ENCODE peak calls at places on chromosomes 13 and 19, in nine cellular contexts. U is sigmoid colon, S is ovary, L is left lung, B is cardiac fibroblast, N is lower lobe of right lung, Z is AG10803, J is esophagus muscularis mucosa, M is WERI-Rb-1. R is an unnamed sample.

GRCh38 chr19:45078390-45079062 is 534 bp upstream of the GEMIN7 start:
- DNase-seq in U (no peak), L (no peak), Z (no peak), M (no peak), S (no peak), J (no peak), B (no peak), N (no peak), R (no peak)

GRCh38 chr19:33906578-33907335 is 110.1 kb downstream of the KCTD15 start:
- DNase-seq in N (peak; percentile 49), J (no peak), M (no peak), Z (peak; percentile 5), B (peak; percentile 15), U (no peak), L (no peak), S (peak; percentile 17), R (peak; percentile 8)

GRCh38 chr19:46118136-46118535 is 6.4 kb downstream of the IGFL3 start:
- DNase-seq in Z (no peak), L (no peak), S (no peak), J (no peak), U (no peak), N (no peak), M (no peak), B (no peak), R (no peak)

GRCh38 chr13:51360489-51360888 is 21.0 kb downstream of the SERPINE3 start:
- DNase-seq in N (no peak), B (no peak), J (no peak), U (no peak), L (no peak), M (no peak), Z (no peak), S (no peak), R (no peak)

GRCh38 chr13:20191902-20192469 is 752 bp downstream of the GJB2 start:
- DNase-seq in M (no peak), N (no peak), J (peak; percentile 80), S (no peak), L (peak; percentile 60), B (peak; percentile 15), U (no peak), Z (no peak), R (peak; percentile 10)

GRCh38 chr13:83150616-83151307 is 731.5 kb downstream of the SLITRK1 start:
- DNase-seq in L (no peak), M (no peak), Z (peak; percentile 31), B (peak; percentile 8), U (no peak), S (no peak), N (no peak), J (no peak), R (peak; percentile 1)

GRCh38 chr19:13429563-13429962 is 76.7 kb downstream of the CACNA1A start:
- DNase-seq in N (no peak), B (no peak), U (no peak), S (no peak), M (no peak), J (no peak), L (no peak), Z (no peak), R (peak; percentile 43)

GRCh38 chr19:41870401-41870873 is 6.6 kb upstream of the CD79A start:
- DNase-seq in B (peak; percentile 70), U (no peak), L (no peak), N (no peak), M (no peak), J (no peak), Z (peak; percentile 45), S (no peak), R (peak; percentile 55)

GRCh38 chr13:76968041-76968440 is 19.7 kb downstream of the ACOD1 start:
- DNase-seq in Z (no peak), S (no peak), L (no peak), B (no peak), M (peak; percentile 82), U (no peak), J (no peak), N (no peak), R (no peak)

GRCh38 chr13:59038824-59039223 is 1124.9 kb downstream of the DIAPH3 start:
- DNase-seq in L (no peak), M (no peak), B (no peak), U (no peak), J (no peak), N (no peak), S (no peak), Z (no peak), R (no peak)

DNA sequence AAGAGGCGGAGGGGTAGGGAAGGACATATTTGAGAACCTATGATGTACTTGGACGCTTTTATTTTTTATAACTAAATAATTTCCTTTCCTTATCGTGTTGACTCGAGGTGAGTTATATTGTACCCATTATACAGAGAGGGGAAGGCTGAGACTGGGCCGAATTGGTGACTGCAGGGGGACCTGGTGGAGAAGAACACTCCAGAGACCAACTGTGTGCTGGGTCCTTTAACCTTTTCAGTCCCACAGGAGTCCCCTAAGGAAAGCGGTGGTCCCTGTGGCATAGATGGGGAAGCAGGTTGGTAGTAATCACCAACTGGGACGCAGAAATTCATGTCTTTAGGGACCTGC is 633 bp downstream of the MYH14 start:
- DNase-seq in N (no peak), L (no peak), B (no peak), J (no peak), M (no peak), U (no peak), S (no peak), Z (no peak), R (no peak)
- H3K4me3 ChIP-seq in N (peak overlapping the region; percentile 58), L (peak overlapping the region; percentile 43), B (no peak overlapping the region), J (peak overlapping the region; percentile 53), M (no peak overlapping the region), U (no peak overlapping the region), S (no peak overlapping the region), Z (no peak overlapping the region), R (no peak overlapping the region)

DNA sequence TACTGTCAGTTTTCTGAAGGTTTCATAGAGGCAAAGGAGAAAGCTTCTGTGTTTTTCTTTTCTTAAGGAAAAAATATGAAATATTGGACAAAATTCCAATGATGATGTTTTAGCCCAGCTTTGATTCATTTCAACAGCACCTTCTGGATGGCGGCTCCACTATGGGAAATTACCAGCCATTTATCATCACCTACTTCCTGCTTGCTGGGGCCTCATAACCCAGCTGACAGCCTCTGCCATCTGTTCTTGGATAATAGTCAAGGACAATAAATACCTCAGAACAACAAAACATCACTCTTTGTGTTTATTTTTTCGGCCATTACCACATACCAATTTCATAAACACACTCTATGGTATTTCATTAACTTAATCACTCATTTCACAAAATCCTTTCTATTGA is 629.9 kb downstream of the LIG4 start:
- DNase-seq in J (no peak), U (no peak), N (no peak), M (no peak), L (no peak), B (no peak), S (no peak), Z (peak; percentile 27), R (no peak)
- TF ChIP-seq CTCF in J (no peak), U (no peak), N (no peak), M (no peak), L (no peak), B (no peak), S (no peak), Z (no peak), R (no peak)

GRCh38 chr19:36265064-36265463 is 50.2 kb downstream of the ZNF146 start:
- DNase-seq in N (no peak), B (no peak), Z (no peak), L (no peak), M (no peak), S (no peak), U (no peak), J (no peak), R (no peak)

GRCh38 chr19:36265856-36266374 is 51.0 kb downstream of the ZNF146 start:
- DNase-seq in U (no peak), L (no peak), S (no peak), Z (no peak), M (no peak), J (no peak), B (no peak), N (no peak), R (no peak)

GRCh38 chr19:36266375-36266961 is 51.6 kb downstream of the ZNF146 start:
- DNase-seq in Z (no peak), L (peak; percentile 75), U (no peak), J (no peak), B (no peak), S (peak; percentile 59), M (no peak), N (peak; percentile 41), R (no peak)

DNA sequence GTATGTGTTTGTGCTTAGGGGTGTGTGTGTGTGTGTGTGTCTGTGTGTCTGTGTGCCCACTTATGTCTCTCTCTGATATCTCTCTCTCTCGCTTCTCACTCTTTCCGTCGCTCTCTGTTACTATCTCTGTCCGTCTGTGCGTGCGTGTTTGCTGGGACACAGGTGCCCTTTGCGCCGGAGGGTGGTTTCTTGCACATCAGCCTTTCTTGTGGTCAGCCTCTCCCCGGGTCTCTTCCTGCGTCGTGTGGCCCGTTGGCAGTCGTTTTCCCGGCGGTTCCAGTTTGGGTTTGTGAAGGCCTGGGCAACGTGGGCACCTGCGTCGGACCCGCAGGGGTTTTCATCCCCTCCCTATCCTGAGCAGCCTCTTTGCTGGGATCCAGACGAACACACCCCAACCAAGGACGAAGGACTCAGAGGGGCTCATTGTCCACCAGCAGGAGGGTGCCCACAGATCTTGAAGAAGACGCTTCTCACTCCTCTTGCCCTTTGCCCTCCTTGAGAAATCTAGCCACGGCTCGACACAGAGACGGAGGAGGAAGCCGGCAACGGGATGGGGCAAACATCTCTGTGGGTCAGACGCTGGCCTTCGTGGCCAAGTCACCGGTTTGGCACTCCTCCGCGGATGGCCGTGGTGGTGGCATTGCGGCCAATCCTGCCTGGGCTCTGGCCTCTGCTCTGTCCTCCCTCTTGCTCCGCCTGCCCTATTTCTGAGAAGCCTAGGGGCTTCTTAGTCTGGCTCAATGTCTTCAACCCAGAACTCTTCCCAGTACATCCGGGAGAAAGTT is 52.3 kb downstream of the ZNF146 start:
- DNase-seq in L (no peak), Z (no peak), B (no peak), U (no peak), M (no peak), J (no peak), S (no peak), N (no peak), R (no peak)
- H3K4me3 ChIP-seq in L (no peak overlapping the region), Z (no peak overlapping the region), B (no peak overlapping the region), U (no peak overlapping the region), M (no peak overlapping the region), J (peak overlapping the region; percentile 19), S (no peak overlapping the region), N (no peak overlapping the region), R (no peak overlapping the region)

GRCh38 chr19:8342684-8343482 is at the start of gene KANK3:
- DNase-seq in S (peak; percentile 37), J (peak; percentile 97), L (peak; percentile 97), Z (peak; percentile 93), U (peak; percentile 95), M (peak; percentile 98), B (peak; percentile 97), N (peak; percentile 99), R (peak; percentile 87)

GRCh38 chr19:8338835-8339234 is 4.2 kb downstream of the KANK3 start:
- DNase-seq in N (no peak), M (no peak), L (no peak), U (no peak), J (no peak), S (no peak), Z (no peak), B (no peak), R (no peak)

GRCh38 chr19:8337728-8338127 is 5.3 kb downstream of the KANK3 start:
- DNase-seq in J (no peak), N (no peak), U (no peak), L (no peak), M (no peak), Z (no peak), S (no peak), B (no peak), R (no peak)

GRCh38 chr19:8342316-8342683 is 762 bp downstream of the KANK3 start:
- DNase-seq in U (no peak), M (no peak), Z (no peak), N (no peak), J (no peak), L (no peak), B (no peak), S (no peak), R (no peak)

GRCh38 chr19:8340341-8341096 is 2.5 kb downstream of the KANK3 start:
- DNase-seq in J (peak; percentile 95), B (peak; percentile 63), Z (no peak), N (peak; percentile 75), U (peak; percentile 87), L (no peak), M (no peak), S (peak; percentile 47), R (no peak)
- TF ChIP-seq CTCF in J (peak; percentile 32), B (peak; percentile 23), Z (no peak), N (peak; percentile 35), U (no peak), L (no peak), M (no peak), S (no peak), R (no peak)